ENCODE peak calls at places on chromosomes 11 and 22, in seven cellular contexts. One of them, this sample, is unnamed.
A peak's percentile ranks its signal among the peaks of the same experiment; 100 is the strongest.

GRCh38 chr22:30247561-30247960 is 1.0 kb upstream of the LIF start:
- DNase-seq in tibial artery: no peak
- DNase-seq in cardiac muscle cell: no peak
- DNase-seq in upper lobe of right lung: no peak
- DNase-seq in lower lobe of right lung: no peak
- DNase-seq in upper lobe of left lung: no peak
- DNase-seq in aorta: no peak
- DNase-seq in this sample: no peak

GRCh38 chr11:121129362-121130340 is 28.6 kb downstream of the TECTA start:
- DNase-seq in upper lobe of right lung: no peak
- DNase-seq in aorta: no peak
- DNase-seq in cardiac muscle cell: no peak
- DNase-seq in tibial artery: no peak
- DNase-seq in upper lobe of left lung: peak; percentile 30
- DNase-seq in lower lobe of right lung: no peak
- DNase-seq in this sample: no peak

GRCh38 chr22:25884121-25884520 is 142.1 kb downstream of the MYO18B start:
- DNase-seq in upper lobe of right lung: no peak
- DNase-seq in aorta: no peak
- DNase-seq in cardiac muscle cell: no peak
- DNase-seq in lower lobe of right lung: no peak
- DNase-seq in upper lobe of left lung: no peak
- DNase-seq in tibial artery: no peak
- DNase-seq in this sample: no peak

GRCh38 chr22:25228822-25229221 is 9.4 kb downstream of the CRYBB2 start:
- DNase-seq in tibial artery: no peak
- DNase-seq in aorta: no peak
- DNase-seq in upper lobe of right lung: no peak
- DNase-seq in cardiac muscle cell: no peak
- DNase-seq in upper lobe of left lung: peak; percentile 40
- DNase-seq in lower lobe of right lung: no peak
- DNase-seq in this sample: no peak

GRCh38 chr11:45859661-45860140 is 12.4 kb downstream of the CRY2 start:
- DNase-seq in lower lobe of right lung: peak; percentile 93
- DNase-seq in upper lobe of left lung: peak; percentile 95
- DNase-seq in aorta: peak; percentile 92
- DNase-seq in upper lobe of right lung: peak; percentile 95
- DNase-seq in cardiac muscle cell: peak; percentile 66
- DNase-seq in tibial artery: peak; percentile 92
- DNase-seq in this sample: peak; percentile 93

GRCh38 chr11:114354076-114354475 is 46.2 kb downstream of the C11orf71 start:
- DNase-seq in cardiac muscle cell: no peak
- DNase-seq in lower lobe of right lung: no peak
- DNase-seq in tibial artery: no peak
- DNase-seq in aorta: no peak
- DNase-seq in upper lobe of left lung: no peak
- DNase-seq in upper lobe of right lung: no peak
- DNase-seq in this sample: no peak

GRCh38 chr11:70467196-70468085 is 69.1 kb downstream of the CTTN start:
- DNase-seq in cardiac muscle cell: peak; percentile 77
- DNase-seq in aorta: peak; percentile 67
- DNase-seq in tibial artery: peak; percentile 66
- DNase-seq in lower lobe of right lung: peak; percentile 66
- DNase-seq in upper lobe of left lung: no peak
- DNase-seq in upper lobe of right lung: peak; percentile 78
- DNase-seq in this sample: peak; percentile 61

GRCh38 chr22:49205401-49205800 is 622.3 kb downstream of the BRD1 start:
- DNase-seq in tibial artery: peak; percentile 14
- DNase-seq in aorta: no peak
- DNase-seq in lower lobe of right lung: no peak
- DNase-seq in upper lobe of right lung: no peak
- DNase-seq in upper lobe of left lung: no peak
- DNase-seq in cardiac muscle cell: no peak
- DNase-seq in this sample: no peak

GRCh38 chr11:110434952-110435779 is 5.4 kb downstream of the FDX1 start:
- DNase-seq in upper lobe of left lung: no peak
- DNase-seq in aorta: no peak
- DNase-seq in lower lobe of right lung: no peak
- DNase-seq in cardiac muscle cell: no peak
- DNase-seq in upper lobe of right lung: no peak
- DNase-seq in tibial artery: no peak
- DNase-seq in this sample: peak; percentile 61

GRCh38 chr11:44928144-44928543 is 22.5 kb downstream of the TP53I11 start:
- DNase-seq in upper lobe of left lung: no peak
- DNase-seq in tibial artery: no peak
- DNase-seq in aorta: no peak
- DNase-seq in lower lobe of right lung: no peak
- DNase-seq in upper lobe of right lung: no peak
- DNase-seq in cardiac muscle cell: no peak
- DNase-seq in this sample: no peak

GRCh38 chr11:128451651-128452470 is 135.5 kb downstream of the ETS1 start:
- DNase-seq in upper lobe of left lung: peak; percentile 88
- DNase-seq in cardiac muscle cell: no peak
- DNase-seq in aorta: peak; percentile 89
- DNase-seq in upper lobe of right lung: peak; percentile 81
- DNase-seq in tibial artery: peak; percentile 48
- DNase-seq in lower lobe of right lung: peak; percentile 74
- DNase-seq in this sample: peak; percentile 51

GRCh38 chr11:128448981-128449713 is 138.2 kb downstream of the ETS1 start:
- DNase-seq in lower lobe of right lung: no peak
- DNase-seq in upper lobe of right lung: no peak
- DNase-seq in upper lobe of left lung: no peak
- DNase-seq in cardiac muscle cell: no peak
- DNase-seq in tibial artery: no peak
- DNase-seq in aorta: no peak
- DNase-seq in this sample: no peak

GRCh38 chr11:128450882-128451647 is 136.3 kb downstream of the ETS1 start:
- DNase-seq in aorta: no peak
- DNase-seq in lower lobe of right lung: no peak
- DNase-seq in upper lobe of right lung: no peak
- DNase-seq in cardiac muscle cell: no peak
- DNase-seq in upper lobe of left lung: peak; percentile 68
- DNase-seq in tibial artery: no peak
- DNase-seq in this sample: no peak

GRCh38 chr11:128447233-128447632 is 140.1 kb downstream of the ETS1 start:
- DNase-seq in upper lobe of right lung: no peak
- DNase-seq in tibial artery: no peak
- DNase-seq in lower lobe of right lung: no peak
- DNase-seq in upper lobe of left lung: no peak
- DNase-seq in aorta: no peak
- DNase-seq in cardiac muscle cell: no peak
- DNase-seq in this sample: no peak

DNA sequence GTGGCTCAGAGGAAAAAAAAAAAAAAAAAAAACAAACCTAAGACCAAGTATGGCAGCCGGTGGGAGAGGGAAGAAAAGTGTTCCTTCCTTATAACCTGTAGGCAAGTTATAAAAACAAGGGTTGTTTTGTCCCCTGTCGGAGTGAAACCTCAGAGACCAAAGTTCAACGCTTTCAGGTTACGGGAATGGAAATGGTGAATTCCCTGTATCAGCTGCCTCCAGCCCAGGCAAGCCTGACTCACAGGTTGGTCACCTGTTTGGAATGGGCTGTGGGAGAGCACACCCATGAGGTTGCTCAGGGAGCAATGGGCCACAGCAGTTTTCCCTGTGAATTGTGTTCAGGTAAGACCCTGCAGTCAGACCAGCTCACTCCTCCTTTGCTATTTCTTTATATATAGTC is 138.9 kb downstream of the ETS1 start:
- DNase-seq in cardiac muscle cell: no peak
- DNase-seq in upper lobe of left lung: no peak
- DNase-seq in tibial artery: no peak
- DNase-seq in aorta: no peak
- DNase-seq in lower lobe of right lung: no peak
- DNase-seq in upper lobe of right lung: no peak
- DNase-seq in this sample: peak; percentile 82
- H3K36me3 ChIP-seq in cardiac muscle cell: no peaks in the 10 kb centered on the region
- H3K36me3 ChIP-seq in upper lobe of left lung: no peaks in the 10 kb centered on the region
- H3K36me3 ChIP-seq in tibial artery: no peaks in the 10 kb centered on the region
- H3K36me3 ChIP-seq in aorta: no peaks in the 10 kb centered on the region
- H3K36me3 ChIP-seq in lower lobe of right lung: no peaks in the 10 kb centered on the region
- H3K36me3 ChIP-seq in upper lobe of right lung: no peaks in the 10 kb centered on the region
- H3K36me3 ChIP-seq in this sample: no peaks in the 10 kb centered on the region

DNA sequence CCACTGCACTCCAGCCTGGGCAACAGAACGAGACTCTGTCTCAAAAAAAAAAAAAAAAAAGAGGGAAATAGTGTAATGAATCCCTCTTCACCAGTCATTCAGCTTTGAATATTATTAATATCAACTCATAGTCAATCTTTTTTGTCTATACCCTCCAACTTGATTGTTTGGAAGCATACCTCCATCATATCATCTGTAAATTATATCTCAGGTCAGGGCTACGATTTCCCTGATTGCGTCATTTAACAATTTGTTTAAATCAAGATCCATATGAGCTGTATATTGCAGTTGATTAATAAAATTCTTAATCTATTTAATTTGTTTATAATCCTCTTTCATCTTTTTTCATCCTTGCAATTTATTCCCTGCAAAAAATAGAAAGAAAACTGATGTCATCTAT is 60.1 kb downstream of the USP47 start:
- DNase-seq in tibial artery: no peak
- DNase-seq in upper lobe of right lung: no peak
- DNase-seq in cardiac muscle cell: no peak
- DNase-seq in lower lobe of right lung: no peak
- DNase-seq in aorta: no peak
- DNase-seq in upper lobe of left lung: no peak
- DNase-seq in this sample: no peak
- H3K36me3 ChIP-seq in tibial artery: peaks cover 38% of the 10 kb centered on the region
- H3K36me3 ChIP-seq in upper lobe of right lung: peaks cover 53% of the 10 kb centered on the region
- H3K36me3 ChIP-seq in cardiac muscle cell: peaks cover 51% of the 10 kb centered on the region
- H3K36me3 ChIP-seq in lower lobe of right lung: peaks cover 67% of the 10 kb centered on the region
- H3K36me3 ChIP-seq in aorta: no peaks in the 10 kb centered on the region
- H3K36me3 ChIP-seq in upper lobe of left lung: peaks cover 4% of the 10 kb centered on the region
- H3K36me3 ChIP-seq in this sample: no peaks in the 10 kb centered on the region

DNA sequence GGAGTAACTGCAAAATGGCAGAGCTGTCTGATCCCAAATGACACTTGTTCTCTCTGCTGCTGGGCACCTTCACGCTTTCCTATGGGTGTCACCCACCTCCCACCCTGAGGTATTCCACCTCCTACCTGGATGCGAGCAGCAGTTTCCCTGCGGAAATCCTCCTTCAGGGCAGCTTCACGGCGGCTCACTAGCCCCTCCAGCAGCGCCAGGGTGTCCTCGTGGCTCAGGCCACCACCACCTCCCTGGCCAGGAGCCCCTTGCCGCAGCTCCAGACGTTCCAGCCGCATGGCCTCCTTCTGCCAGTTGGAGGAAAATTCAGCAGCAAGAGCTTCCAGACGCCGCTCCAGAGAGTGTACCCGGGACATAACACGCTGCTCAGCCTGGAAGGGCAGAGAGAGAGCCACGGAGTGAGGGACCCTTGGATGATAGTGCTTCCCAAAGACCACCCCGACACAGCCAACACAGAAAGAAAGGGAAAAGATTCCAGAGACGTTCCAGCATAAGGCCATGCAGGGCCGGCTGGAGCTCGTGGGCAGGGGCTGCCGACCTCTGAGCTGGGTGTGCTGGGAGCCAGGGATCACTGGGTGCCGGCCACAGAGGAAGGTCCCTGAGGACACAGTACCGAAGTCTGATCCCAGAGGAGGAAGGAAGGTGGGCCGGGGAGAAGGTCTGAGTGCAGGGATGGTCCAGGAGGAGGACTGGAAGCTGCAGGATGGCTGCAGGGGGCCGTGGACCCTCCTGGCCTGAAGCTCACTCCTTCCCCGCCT is 13.4 kb downstream of the SUN2 start:
- DNase-seq in lower lobe of right lung: no peak
- DNase-seq in aorta: no peak
- DNase-seq in tibial artery: no peak
- DNase-seq in cardiac muscle cell: no peak
- DNase-seq in upper lobe of right lung: no peak
- DNase-seq in upper lobe of left lung: no peak
- DNase-seq in this sample: peak; percentile 50
- H3K36me3 ChIP-seq in lower lobe of right lung: peaks cover 100% of the 10 kb centered on the region
- H3K36me3 ChIP-seq in aorta: peaks cover 42% of the 10 kb centered on the region
- H3K36me3 ChIP-seq in tibial artery: peaks cover 100% of the 10 kb centered on the region
- H3K36me3 ChIP-seq in cardiac muscle cell: peaks cover 57% of the 10 kb centered on the region
- H3K36me3 ChIP-seq in upper lobe of right lung: peaks cover 100% of the 10 kb centered on the region
- H3K36me3 ChIP-seq in upper lobe of left lung: peaks cover 84% of the 10 kb centered on the region
- H3K36me3 ChIP-seq in this sample: peaks cover 55% of the 10 kb centered on the region

DNA sequence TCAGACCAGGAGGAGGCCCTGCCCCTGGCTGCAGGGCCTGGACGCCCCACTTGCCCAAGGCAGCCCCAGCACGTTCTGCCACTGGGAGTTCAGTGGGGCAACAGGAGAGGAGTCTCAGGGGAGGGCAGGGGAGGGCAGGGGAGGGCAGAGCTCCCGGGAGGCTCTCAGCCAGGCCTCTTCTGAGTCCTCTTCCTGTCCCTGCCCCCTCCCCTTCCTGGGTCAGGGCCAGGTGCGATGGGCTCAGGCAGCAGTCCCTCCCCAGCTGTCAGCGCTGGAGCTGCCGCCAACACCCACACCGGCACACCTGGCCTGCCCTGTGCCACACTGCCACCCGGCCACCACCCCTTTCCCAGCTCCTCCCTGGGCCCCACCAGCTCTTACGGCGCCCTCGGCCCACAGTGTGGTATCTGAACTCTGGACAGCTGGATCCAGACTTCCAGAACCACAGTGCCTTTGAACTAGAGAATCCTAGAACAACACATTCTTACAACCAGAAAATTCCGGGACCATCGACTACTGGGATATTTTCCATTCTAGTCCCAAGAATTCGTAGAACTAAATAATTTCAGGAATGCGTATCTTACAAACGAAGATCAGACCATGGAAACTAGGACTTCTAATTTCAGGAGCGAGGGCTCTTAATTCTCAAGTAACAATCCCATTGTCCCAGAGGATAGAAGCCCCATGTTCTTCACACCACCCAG is 21.8 kb downstream of the RPL3 start:
- DNase-seq in upper lobe of left lung: peak; percentile 81
- DNase-seq in tibial artery: no peak
- DNase-seq in aorta: peak; percentile 51
- DNase-seq in upper lobe of right lung: no peak
- DNase-seq in lower lobe of right lung: no peak
- DNase-seq in cardiac muscle cell: no peak
- DNase-seq in this sample: no peak
- H3K36me3 ChIP-seq in upper lobe of left lung: no peaks in the 10 kb centered on the region
- H3K36me3 ChIP-seq in tibial artery: no peaks in the 10 kb centered on the region
- H3K36me3 ChIP-seq in aorta: no peaks in the 10 kb centered on the region
- H3K36me3 ChIP-seq in upper lobe of right lung: no peaks in the 10 kb centered on the region
- H3K36me3 ChIP-seq in lower lobe of right lung: no peaks in the 10 kb centered on the region
- H3K36me3 ChIP-seq in cardiac muscle cell: no peaks in the 10 kb centered on the region
- H3K36me3 ChIP-seq in this sample: no peaks in the 10 kb centered on the region

This sample was measured in mucosa of descending colon.